ENCODE peak calls at places on chromosome 15, in five cellular contexts. L is left ventricle myocardium inferior, I is ovary, Z is endodermal cell, A is fibroblast of lung. P is an unnamed sample.

GRCh38 chr15:58340176-58340575 is 91.6 kb upstream of the LIPC start:
- DNase-seq in L (no peak), I (no peak), Z (no peak), A (peak; percentile 47), P (no peak)

GRCh38 chr15:89197503-89197971 is 23.8 kb downstream of the RLBP1 start:
- DNase-seq in L (no peak), I (no peak), Z (peak; percentile 81), A (no peak), P (no peak)

GRCh38 chr15:44296625-44297524 is 8.4 kb downstream of the GOLM2 start:
- DNase-seq in L (no peak), I (no peak), Z (no peak), A (peak; percentile 29), P (no peak)

GRCh38 chr15:31332020-31332680 is 5.5 kb downstream of the KLF13 start:
- DNase-seq in L (no peak), I (no peak), Z (no peak), A (no peak), P (peak; percentile 74)

GRCh38 chr15:59366368-59367021 is 6.2 kb downstream of the MYO1E start:
- DNase-seq in L (no peak), I (no peak), Z (no peak), A (no peak), P (no peak)

GRCh38 chr15:86591994-86592746 is 512.5 kb downstream of the AGBL1 start:
- DNase-seq in L (peak; percentile 71), I (no peak), Z (no peak), A (no peak), P (peak; percentile 90)

GRCh38 chr15:52208306-52208946 is 17.2 kb upstream of the GNB5 start:
- DNase-seq in L (peak; percentile 31), I (peak; percentile 58), Z (peak; percentile 95), A (peak; percentile 68), P (peak; percentile 38)

GRCh38 chr15:48554112-48554511 is 91.4 kb downstream of the FBN1 start:
- DNase-seq in L (no peak), I (no peak), Z (no peak), A (no peak), P (no peak)

GRCh38 chr15:74251187-74251811 is 15.2 kb downstream of the CCDC33 start:
- DNase-seq in L (peak; percentile 87), I (no peak), Z (no peak), A (no peak), P (peak; percentile 90)

GRCh38 chr15:69609176-69609575 is 156.6 kb downstream of the RPLP1 start:
- DNase-seq in L (no peak), I (no peak), Z (peak; percentile 16), A (peak; percentile 8), P (no peak)

GRCh38 chr15:98789020-98789419 is 140.7 kb downstream of the IGF1R start:
- DNase-seq in L (no peak), I (no peak), Z (no peak), A (no peak), P (no peak)

GRCh38 chr15:51191766-51192165 is 97.1 kb upstream of the TNFAIP8L3 start:
- DNase-seq in L (no peak), I (no peak), Z (no peak), A (no peak), P (no peak)

GRCh38 chr15:69165637-69166025 is 5.2 kb downstream of the GLCE start:
- DNase-seq in L (no peak), I (no peak), Z (no peak), A (peak; percentile 15), P (no peak)

GRCh38 chr15:97836003-97836402 is 124.5 kb upstream of the ARRDC4 start:
- DNase-seq in L (no peak), I (no peak), Z (no peak), A (no peak), P (no peak)

GRCh38 chr15:96564546-96564945 is 234.0 kb downstream of the NR2F2 start:
- DNase-seq in L (no peak), I (no peak), Z (no peak), A (no peak), P (no peak)

GRCh38 chr15:100704281-100705055 is 102.1 kb downstream of the ASB7 start:
- DNase-seq in L (no peak), I (no peak), Z (no peak), A (peak; percentile 48), P (no peak)

GRCh38 chr15:100108346-100108745 is 233.4 kb downstream of the ADAMTS17 start:
- DNase-seq in L (no peak), I (peak; percentile 3), Z (no peak), A (no peak), P (no peak)

GRCh38 chr15:77664428-77664827 is 31.7 kb upstream of the LINGO1 start:
- DNase-seq in L (no peak), I (no peak), Z (peak; percentile 64), A (no peak), P (no peak)

GRCh38 chr15:72116680-72117447 is 1.1 kb downstream of the MYO9A start:
- DNase-seq in L (peak; percentile 18), I (no peak), Z (no peak), A (peak; percentile 35), P (no peak)

GRCh38 chr15:35519536-35520149 is 26.3 kb downstream of the DPH6 start:
- DNase-seq in L (no peak), I (no peak), Z (no peak), A (peak; percentile 75), P (no peak)

GRCh38 chr15:62052714-62053113 is 7.5 kb downstream of the VPS13C start:
- DNase-seq in L (no peak), I (no peak), Z (no peak), A (no peak), P (no peak)

GRCh38 chr15:32855942-32856341 is 138.1 kb downstream of the GREM1 start:
- DNase-seq in L (no peak), I (no peak), Z (peak; percentile 77), A (peak; percentile 99), P (no peak)

DNA sequence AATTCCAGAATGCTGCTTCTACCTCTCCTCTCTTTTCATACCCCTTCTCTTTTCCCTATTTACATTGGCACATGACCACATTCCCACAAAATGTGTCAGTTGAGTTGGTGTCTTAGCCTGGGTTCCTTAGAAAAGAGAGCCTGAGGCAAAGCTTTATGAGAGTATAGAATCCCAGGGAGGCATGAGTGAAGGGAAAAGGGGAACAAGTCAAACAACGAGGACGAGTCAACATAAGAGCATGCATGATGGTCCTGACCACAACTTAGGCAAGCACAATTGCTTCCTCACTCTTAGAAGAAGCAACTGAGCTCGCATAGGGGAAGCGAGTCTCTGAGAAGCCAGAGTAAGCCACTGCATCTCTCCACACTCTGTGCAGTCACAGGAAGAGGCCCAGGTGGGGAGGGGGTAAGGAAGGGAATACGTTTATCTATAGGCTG is 15.4 kb upstream of the ZNF774 start:
- DNase-seq in L (no peak), I (no peak), Z (no peak), A (peak; percentile 15), P (no peak)
- H3K27ac ChIP-seq in L (no peak overlapping the region), I (no peak overlapping the region), Z (no peak overlapping the region), A (no peak overlapping the region), P (no peak overlapping the region)

GRCh38 chr15:55770808-55771207 is 27.9 kb upstream of the PRTG start:
- DNase-seq in L (no peak), I (no peak), Z (no peak), A (no peak), P (no peak)
- H3K4me3 ChIP-seq in L (no peak overlapping the region), I (no peak overlapping the region), Z (no peak overlapping the region), A (no peak overlapping the region), P (no peak overlapping the region)

GRCh38 chr15:56099311-56099710 is 105.9 kb upstream of the NEDD4 start:
- DNase-seq in L (no peak), I (no peak), Z (no peak), A (no peak), P (no peak)

GRCh38 chr15:56098230-56098899 is 105.0 kb upstream of the NEDD4 start:
- DNase-seq in L (no peak), I (no peak), Z (no peak), A (peak; percentile 36), P (no peak)

GRCh38 chr15:56105855-56106254 is 112.4 kb upstream of the NEDD4 start:
- DNase-seq in L (no peak), I (no peak), Z (no peak), A (no peak), P (no peak)

GRCh38 chr15:56102401-56102800 is 109.0 kb upstream of the NEDD4 start:
- DNase-seq in L (no peak), I (no peak), Z (no peak), A (no peak), P (no peak)
- H3K27ac ChIP-seq in L (peak overlapping the region; percentile 65), I (no peak overlapping the region), Z (no peak overlapping the region), A (no peak overlapping the region), P (no peak overlapping the region)

GRCh38 chr15:45377630-45378148 is 655 bp downstream of the GATM start:
- DNase-seq in L (peak; percentile 54), I (peak; percentile 52), Z (peak; percentile 62), A (no peak), P (peak; percentile 78)

GRCh38 chr15:45376300-45376928 is 1.9 kb downstream of the GATM start:
- DNase-seq in L (no peak), I (no peak), Z (peak; percentile 66), A (no peak), P (no peak)

GRCh38 chr15:45376967-45377629 is 1.2 kb downstream of the GATM start:
- DNase-seq in L (no peak), I (no peak), Z (no peak), A (no peak), P (no peak)

GRCh38 chr15:45378149-45378912 is at the start of gene GATM:
- DNase-seq in L (peak; percentile 85), I (peak; percentile 86), Z (peak; percentile 91), A (peak; percentile 78), P (peak; percentile 94)

GRCh38 chr15:45378913-45379262 is 544 bp upstream of the GATM start:
- DNase-seq in L (no peak), I (no peak), Z (no peak), A (no peak), P (peak; percentile 18)
- H3K4me3 ChIP-seq in L (peak overlapping the region; percentile 80), I (peak overlapping the region; percentile 56), Z (peak overlapping the region; percentile 94), A (no peak overlapping the region), P (peak overlapping the region; percentile 58)

GRCh38 chr15:34434627-34435305 is 2.8 kb downstream of the GOLGA8A start:
- DNase-seq in L (no peak), I (no peak), Z (no peak), A (no peak), P (no peak)
- H3K27ac ChIP-seq in L (peak overlapping the region; percentile 36), I (no peak overlapping the region), Z (no peak overlapping the region), A (no peak overlapping the region), P (no peak overlapping the region)

P was measured in right cardiac atrium.